ENCODE peak calls at places on chromosome 13, in four cellular contexts. X is transverse colon, Z is foreskin fibroblast, K is astrocyte of the cerebellum. Y is an unnamed sample.

GRCh38 chr13:48860369-48860768 is 115.3 kb upstream of the FNDC3A start:
- DNase-seq in X (no peak), Z (no peak), K (no peak), Y (no peak)

GRCh38 chr13:74145249-74145970 is 11.2 kb upstream of the KLF12 start:
- DNase-seq in X (no peak), Z (peak; percentile 85), K (peak; percentile 58), Y (peak; percentile 65)

GRCh38 chr13:75385708-75386083 is 96.3 kb downstream of the TBC1D4 start:
- DNase-seq in X (no peak), Z (no peak), K (no peak), Y (no peak)

GRCh38 chr13:109773276-109773675 is 13.1 kb downstream of the IRS2 start:
- DNase-seq in X (no peak), Z (no peak), K (no peak), Y (no peak)

GRCh38 chr13:42048625-42049453 is at the start of gene DGKH:
- DNase-seq in X (peak; percentile 90), Z (peak; percentile 89), K (no peak), Y (peak; percentile 77)

GRCh38 chr13:84025828-84026227 is 143.6 kb upstream of the SLITRK1 start:
- DNase-seq in X (no peak), Z (no peak), K (no peak), Y (no peak)

GRCh38 chr13:110415669-110416068 is 108.6 kb downstream of the COL4A2 start:
- DNase-seq in X (no peak), Z (peak; percentile 24), K (no peak), Y (no peak)

GRCh38 chr13:32471187-32471922 is 43.4 kb upstream of the N4BP2L1 start:
- DNase-seq in X (no peak), Z (peak; percentile 52), K (no peak), Y (peak; percentile 88)

GRCh38 chr13:21738636-21739035 is 67.8 kb downstream of the FGF9 start:
- DNase-seq in X (no peak), Z (no peak), K (no peak), Y (no peak)

GRCh38 chr13:110546933-110547332 is 14.6 kb downstream of the RAB20 start:
- DNase-seq in X (peak; percentile 93), Z (peak; percentile 62), K (peak; percentile 71), Y (peak; percentile 97)

GRCh38 chr13:40072663-40073120 is 417.2 kb downstream of the COG6 start:
- DNase-seq in X (no peak), Z (no peak), K (no peak), Y (no peak)

GRCh38 chr13:20301391-20302071 is 69.4 kb upstream of the GJB6 start:
- DNase-seq in X (no peak), Z (no peak), K (no peak), Y (peak; percentile 5)

GRCh38 chr13:95660981-95661581 is 15.9 kb upstream of the DNAJC3 start:
- DNase-seq in X (no peak), Z (peak; percentile 68), K (no peak), Y (peak; percentile 69)

GRCh38 chr13:106230450-106230849 is 305.0 kb downstream of the EFNB2 start:
- DNase-seq in X (no peak), Z (peak; percentile 72), K (peak; percentile 16), Y (peak; percentile 52)

GRCh38 chr13:46641274-46642081 is 88.5 kb downstream of the LRCH1 start:
- DNase-seq in X (no peak), Z (no peak), K (no peak), Y (peak; percentile 49)
- H3K4me3 ChIP-seq in X (no peak overlapping the region), Z (no peak overlapping the region), K (no peak overlapping the region), Y (peak overlapping the region; percentile 37)

DNA sequence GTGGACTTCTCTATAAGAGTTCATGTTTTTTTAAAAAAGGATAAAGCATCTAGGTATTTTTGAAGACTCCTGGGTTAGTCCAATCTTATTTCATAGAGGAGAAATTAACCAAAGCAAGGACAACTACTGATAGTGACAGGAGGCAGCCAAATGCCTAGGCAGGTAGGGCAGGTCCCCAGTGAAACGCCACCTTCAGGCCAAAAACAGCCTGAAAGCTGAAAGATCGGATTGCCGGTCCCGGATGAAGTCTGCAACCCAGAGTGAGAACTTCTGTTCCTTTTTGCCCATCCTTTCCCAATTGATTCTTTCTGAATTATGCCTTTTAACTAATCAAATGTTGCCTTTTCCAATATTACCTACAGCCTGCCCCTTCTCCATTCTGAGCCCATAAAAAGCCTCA is 6.1 kb upstream of the GGACT start:
- DNase-seq in X (peak; percentile 38), Z (no peak), K (no peak), Y (no peak)
- TF ChIP-seq CTCF in X (peak; percentile 38), Z (peak; percentile 3), K (peak; percentile 25), Y (peak; percentile 45)

DNA sequence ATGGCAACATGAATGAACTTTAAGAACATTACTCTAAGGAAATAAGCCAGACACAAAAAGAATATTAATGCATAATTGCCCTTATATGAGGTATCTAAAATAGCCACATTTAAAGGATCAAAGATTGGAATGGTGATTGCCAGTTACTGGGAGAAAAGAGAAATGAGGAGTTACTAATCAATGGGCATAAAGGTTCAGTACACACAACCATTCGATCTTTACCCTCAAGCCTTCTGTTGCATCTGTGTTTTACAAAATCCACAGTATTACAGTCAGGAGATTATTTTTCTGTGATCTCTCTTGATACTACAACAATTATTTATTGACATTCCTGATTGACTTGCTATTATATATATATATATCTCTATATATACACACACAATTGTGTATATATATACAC is 310.0 kb upstream of the SLITRK5 start:
- DNase-seq in X (no peak), Z (no peak), K (no peak), Y (no peak)
- H3K4me3 ChIP-seq in X (no peak overlapping the region), Z (no peak overlapping the region), K (no peak overlapping the region), Y (no peak overlapping the region)

GRCh38 chr13:59446391-59446790 is 717.3 kb downstream of the DIAPH3 start:
- DNase-seq in X (no peak), Z (no peak), K (no peak), Y (no peak)
- TF ChIP-seq CTCF in X (no peak), Z (no peak), K (no peak), Y (no peak)

GRCh38 chr13:93007928-93008327 is 218.7 kb upstream of the GPC6 start:
- DNase-seq in X (no peak), Z (no peak), K (no peak), Y (no peak)
- H3K4me3 ChIP-seq in X (no peak overlapping the region), Z (no peak overlapping the region), K (no peak overlapping the region), Y (no peak overlapping the region)

GRCh38 chr13:93435651-93436050 is 209.0 kb downstream of the GPC6 start:
- DNase-seq in X (no peak), Z (no peak), K (no peak), Y (no peak)
- TF ChIP-seq CTCF in X (no peak), Z (no peak), K (no peak), Y (no peak)

GRCh38 chr13:23544668-23545067 is 25.5 kb upstream of the TNFRSF19 start:
- DNase-seq in X (no peak), Z (no peak), K (no peak), Y (no peak)
- H3K4me3 ChIP-seq in X (no peak overlapping the region), Z (no peak overlapping the region), K (no peak overlapping the region), Y (no peak overlapping the region)